ENCODE peak calls at places on chromosomes 3 and 15, in nine cellular contexts. R, T, M, O, F, X, J, L and D are unnamed samples. For H3K4me1, the result is how much of the 10 kb centered on the place peaks cover.

GRCh38 chr15:69089258-69089657 is 71.2 kb upstream of the GLCE start:
- DNase-seq in R (no peak), T (no peak), M (no peak), O (no peak), F (no peak), X (no peak), J (no peak), L (peak), D (no peak)

GRCh38 chr15:73965094-73965729 is 26.9 kb downstream of the STOML1 start:
- DNase-seq in R (no peak), T (no peak), M (no peak), O (peak), F (no peak), X (peak), J (peak), L (no peak), D (peak)

GRCh38 chr3:171883893-171884279 is 40.7 kb downstream of the TMEM212 start:
- DNase-seq in R (no peak), T (no peak), M (no peak), O (no peak), F (no peak), X (no peak), J (no peak), L (no peak), D (no peak)

GRCh38 chr3:15360786-15361493 is 28.6 kb upstream of the SH3BP5 start:
- DNase-seq in R (no peak), T (no peak), M (no peak), O (no peak), F (no peak), X (no peak), J (no peak), L (no peak), D (no peak)

GRCh38 chr3:157163554-157163953 is 3.6 kb upstream of the CCNL1 start:
- DNase-seq in R (no peak), T (no peak), M (no peak), O (no peak), F (no peak), X (no peak), J (no peak), L (no peak), D (no peak)

GRCh38 chr3:38397320-38397719 is 50.7 kb downstream of the XYLB start:
- DNase-seq in R (peak), T (no peak), M (peak), O (no peak), F (no peak), X (no peak), J (no peak), L (peak), D (no peak)

GRCh38 chr3:63872135-63872924 is 8.7 kb downstream of the ATXN7 start:
- DNase-seq in R (peak), T (no peak), M (no peak), O (no peak), F (no peak), X (no peak), J (no peak), L (no peak), D (no peak)

GRCh38 chr15:66850078-66850991 is 148.3 kb downstream of the SMAD6 start:
- DNase-seq in R (no peak), T (no peak), M (no peak), O (peak), F (peak), X (no peak), J (no peak), L (peak), D (no peak)

GRCh38 chr3:45915518-45916231 is 27.6 kb upstream of the CXCR6 start:
- DNase-seq in R (peak), T (peak), M (peak), O (no peak), F (no peak), X (peak), J (peak), L (peak), D (peak)

GRCh38 chr3:109819786-109820185 is 482.4 kb upstream of the DPPA4 start:
- DNase-seq in R (no peak), T (no peak), M (no peak), O (no peak), F (no peak), X (no peak), J (no peak), L (no peak), D (no peak)

GRCh38 chr15:56732135-56732880 is 1.0 kb downstream of the ZNF280D start:
- DNase-seq in R (no peak), T (peak), M (peak), O (no peak), F (peak), X (no peak), J (no peak), L (no peak), D (no peak)

GRCh38 chr3:125238759-125239158 is 26.2 kb upstream of the SLC12A8 start:
- DNase-seq in R (no peak), T (no peak), M (no peak), O (no peak), F (no peak), X (no peak), J (no peak), L (no peak), D (no peak)

GRCh38 chr3:8052599-8053185 is 448.9 kb upstream of the LMCD1 start:
- DNase-seq in R (no peak), T (no peak), M (no peak), O (no peak), F (peak), X (no peak), J (no peak), L (no peak), D (no peak)

GRCh38 chr15:100681335-100681746 is 79.0 kb downstream of the ASB7 start:
- DNase-seq in R (no peak), T (no peak), M (no peak), O (peak), F (no peak), X (no peak), J (no peak), L (no peak), D (peak)

GRCh38 chr3:119322021-119322522 is 27.9 kb downstream of the ARHGAP31 start:
- DNase-seq in R (peak), T (no peak), M (no peak), O (no peak), F (no peak), X (no peak), J (no peak), L (no peak), D (no peak)

GRCh38 chr3:146544929-146545528 is 622 bp upstream of the PLSCR1 start:
- DNase-seq in R (no peak), T (no peak), M (no peak), O (no peak), F (no peak), X (no peak), J (no peak), L (no peak), D (no peak)

GRCh38 chr3:155809181-155809580 is 3.1 kb upstream of the C3orf33 start:
- DNase-seq in R (no peak), T (no peak), M (no peak), O (no peak), F (no peak), X (no peak), J (no peak), L (no peak), D (no peak)

GRCh38 chr3:158683216-158683975 is 10.9 kb upstream of the LXN start:
- DNase-seq in R (peak), T (no peak), M (no peak), O (no peak), F (no peak), X (no peak), J (no peak), L (no peak), D (no peak)

DNA sequence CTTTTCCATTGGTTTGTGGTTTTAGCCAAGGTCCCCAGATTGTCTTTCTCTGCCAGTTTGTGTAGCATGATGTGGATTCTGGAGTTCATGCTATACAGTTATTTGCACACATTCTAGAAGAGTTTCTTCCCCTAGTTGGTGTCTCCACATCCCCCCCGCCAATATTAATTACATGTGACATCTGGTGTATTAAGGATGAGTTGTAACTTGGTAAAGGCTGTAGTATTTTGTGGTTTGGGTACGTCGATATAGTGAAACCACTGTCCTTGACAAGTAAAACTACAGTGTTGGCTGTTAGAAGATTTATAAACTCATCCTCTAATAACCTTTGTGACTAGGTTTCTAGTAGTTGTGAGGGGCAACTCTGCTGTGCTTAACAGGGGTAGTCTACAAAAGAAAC is 23.7 kb upstream of the P4HTM start:
- DNase-seq in R (no peak), T (no peak), M (no peak), O (no peak), F (no peak), X (no peak), J (no peak), L (no peak), D (no peak)
- H3K4me1 ChIP-seq in R (under half), T (under half), M (under half), O (under half), F (under half), X (under half), J (under half), L (under half), D (under half)

GRCh38 chr3:186826316-186826977 is 16.1 kb upstream of the ADIPOQ start:
- DNase-seq in R (no peak), T (no peak), M (no peak), O (peak), F (no peak), X (no peak), J (no peak), L (peak), D (no peak)
- H3K4me3 ChIP-seq in R (peak), T (no peak), M (peak), O (peak), F (peak), X (no peak), J (no peak), L (peak), D (peak)

GRCh38 chr3:30352919-30353318 is 253.5 kb upstream of the TGFBR2 start:
- DNase-seq in R (no peak), T (no peak), M (no peak), O (no peak), F (no peak), X (no peak), J (no peak), L (no peak), D (no peak)
- H3K4me1 ChIP-seq in R (half or more), T (under half), M (under half), O (under half), F (under half), X (under half), J (half or more), L (under half), D (under half)

GRCh38 chr3:132659370-132660055 is at the start of gene ACAD11:
- DNase-seq in R (peak), T (peak), M (peak), O (peak), F (peak), X (peak), J (peak), L (peak), D (peak)

GRCh38 chr3:132661120-132661519 is 991 bp downstream of the UBA5 start:
- DNase-seq in R (no peak), T (no peak), M (no peak), O (no peak), F (no peak), X (no peak), J (no peak), L (no peak), D (no peak)

GRCh38 chr3:132660056-132660744 is at the start of gene UBA5:
- DNase-seq in R (peak), T (peak), M (peak), O (peak), F (peak), X (peak), J (peak), L (peak), D (peak)

GRCh38 chr3:132660745-132661067 is 577 bp downstream of the UBA5 start:
- DNase-seq in R (peak), T (no peak), M (no peak), O (no peak), F (no peak), X (no peak), J (no peak), L (no peak), D (no peak)

GRCh38 chr3:132662212-132662611 is 2.1 kb downstream of the UBA5 start:
- DNase-seq in R (peak), T (no peak), M (no peak), O (no peak), F (no peak), X (no peak), J (no peak), L (no peak), D (no peak)
- H3K4me3 ChIP-seq in R (peak), T (no peak), M (peak), O (no peak), F (peak), X (no peak), J (no peak), L (peak), D (no peak)

DNA sequence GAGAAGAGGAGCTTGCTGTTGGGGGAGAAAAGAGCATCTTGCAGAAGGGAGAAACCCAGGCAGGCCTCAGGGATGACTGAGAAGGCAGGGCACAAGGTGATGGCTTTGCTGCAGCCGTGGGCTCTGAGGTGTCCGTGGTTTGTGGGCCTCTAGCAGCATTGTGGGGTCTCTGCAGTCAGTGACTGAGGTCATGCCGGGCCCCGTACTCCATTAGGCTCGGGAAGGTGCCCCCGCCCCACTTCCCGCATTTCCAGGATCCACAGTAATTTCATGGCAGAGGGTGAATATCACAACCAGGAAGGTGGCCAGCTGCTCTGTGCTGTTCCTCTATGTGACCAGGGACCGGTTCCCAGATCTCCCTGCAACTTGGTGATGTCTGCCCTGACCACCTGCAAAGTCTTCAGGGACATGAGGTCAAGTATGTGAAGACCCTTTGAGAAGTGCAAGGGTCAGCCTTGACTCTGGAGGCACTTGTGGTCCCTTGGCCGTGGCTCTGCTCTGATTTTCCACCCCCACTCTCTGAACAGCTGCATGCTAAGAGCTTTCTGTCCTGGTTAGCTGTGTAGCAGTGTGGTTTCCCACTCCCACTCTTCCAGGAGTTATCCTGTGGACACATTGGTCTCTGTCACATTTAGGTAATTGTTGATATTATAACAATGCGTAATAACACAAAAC is 3.6 kb downstream of the KLF13 start:
- DNase-seq in R (no peak), T (no peak), M (no peak), O (no peak), F (no peak), X (no peak), J (no peak), L (no peak), D (peak)
- H3K4me1 ChIP-seq in R (under half), T (under half), M (under half), O (under half), F (under half), X (half or more), J (half or more), L (under half), D (half or more)